ENCODE peak calls at places on chromosome X, in eight cellular contexts. P is cardiac muscle cell; S is activated T-helper 1 cell treated with anti-CD3 and anti-CD28 coated beads, Interleukin-2, amount 50 U/mL, for 16 hours; M is cerebellar cortex; Z is T-helper 17 cell; B is smooth muscle cell of the brain vasculature; A is NCI-H2081; X is CD4-positive, alpha-beta T cell. C is an unnamed sample.

GRCh38 chrX:137747231-137747630 is 181.3 kb downstream of the ZIC3 start:
- DNase-seq in P (no peak), S (no peak), M (no peak), Z (no peak), B (no peak), A (no peak), X (no peak), C (no peak)

GRCh38 chrX:44482575-44482974 is 60.1 kb downstream of the FUNDC1 start:
- DNase-seq in P (no peak), S (no peak), M (no peak), Z (no peak), B (no peak), A (no peak), X (no peak), C (no peak)

GRCh38 chrX:11629593-11630211 is 36.0 kb downstream of the ARHGAP6 start:
- DNase-seq in P (peak), S (no peak), M (no peak), Z (no peak), B (peak), A (no peak), X (no peak), C (peak)

GRCh38 chrX:13220916-13221315 is 98.9 kb downstream of the ATXN3L start:
- DNase-seq in P (no peak), S (no peak), M (no peak), Z (no peak), B (no peak), A (no peak), X (no peak), C (peak)

GRCh38 chrX:27336466-27337091 is 126.6 kb downstream of the PPP4R3C start:
- DNase-seq in P (peak), S (peak), M (peak), Z (no peak), B (no peak), A (peak), X (no peak), C (peak)

GRCh38 chrX:69231903-69232302 is 66.7 kb upstream of the PJA1 start:
- DNase-seq in P (no peak), S (no peak), M (no peak), Z (no peak), B (no peak), A (no peak), X (no peak), C (no peak)

GRCh38 chrX:135740683-135741149 is 27.3 kb downstream of the CT45A3 start:
- DNase-seq in P (no peak), S (no peak), M (peak), Z (peak), B (no peak), A (no peak), X (peak), C (peak)

GRCh38 chrX:130055103-130055502 is 55.2 kb downstream of the ELF4 start:
- DNase-seq in P (no peak), S (no peak), M (peak), Z (no peak), B (no peak), A (no peak), X (no peak), C (no peak)

GRCh38 chrX:103845165-103845653 is 13.2 kb upstream of the RAB9B start:
- DNase-seq in P (peak), S (peak), M (peak), Z (peak), B (peak), A (peak), X (peak), C (peak)

GRCh38 chrX:136468391-136469103 is 19.2 kb upstream of the BRS3 start:
- DNase-seq in P (no peak), S (no peak), M (no peak), Z (no peak), B (no peak), A (no peak), X (no peak), C (no peak)

GRCh38 chrX:126137899-126138298 is 28.2 kb downstream of the DCAF12L2 start:
- DNase-seq in P (no peak), S (no peak), M (no peak), Z (no peak), B (no peak), A (peak), X (no peak), C (peak)

GRCh38 chrX:67587946-67588624 is 44.3 kb downstream of the AR start:
- DNase-seq in P (no peak), S (no peak), M (no peak), Z (no peak), B (no peak), A (no peak), X (no peak), C (no peak)

GRCh38 chrX:46574337-46574940 is 874 bp downstream of the CHST7 start:
- DNase-seq in P (no peak), S (peak), M (no peak), Z (peak), B (no peak), A (no peak), X (peak), C (peak)

GRCh38 chrX:101079736-101080135 is 1.1 kb downstream of the TMEM35A start:
- DNase-seq in P (peak), S (no peak), M (peak), Z (no peak), B (no peak), A (no peak), X (no peak), C (no peak)

GRCh38 chrX:136209016-136209738 is 42.0 kb downstream of the MAP7D3 start:
- DNase-seq in P (peak), S (no peak), M (peak), Z (peak), B (no peak), A (no peak), X (peak), C (peak)

GRCh38 chrX:48945517-48946348 is 11.7 kb downstream of the OTUD5 start:
- DNase-seq in P (peak), S (no peak), M (peak), Z (peak), B (no peak), A (peak), X (peak), C (peak)

GRCh38 chrX:133985164-133986007 is at the start of gene GPC3:
- DNase-seq in P (peak), S (peak), M (peak), Z (no peak), B (peak), A (peak), X (peak), C (no peak)

GRCh38 chrX:39324233-39324632 is 523.0 kb downstream of the MID1IP1 start:
- DNase-seq in P (no peak), S (no peak), M (no peak), Z (no peak), B (no peak), A (no peak), X (no peak), C (no peak)

GRCh38 chrX:104284407-104285000 is 29.8 kb upstream of the ESX1 start:
- DNase-seq in P (no peak), S (no peak), M (no peak), Z (no peak), B (no peak), A (no peak), X (no peak), C (no peak)

GRCh38 chrX:39766085-39766726 is 331.6 kb downstream of the BCOR start:
- DNase-seq in P (no peak), S (no peak), M (no peak), Z (no peak), B (no peak), A (no peak), X (no peak), C (peak)

GRCh38 chrX:42988700-42989099 is 210.7 kb upstream of the PPP1R2C start:
- DNase-seq in P (no peak), S (no peak), M (no peak), Z (no peak), B (no peak), A (no peak), X (no peak), C (no peak)

GRCh38 chrX:107715331-107716044 is 60.1 kb downstream of the TSC22D3 start:
- DNase-seq in P (no peak), S (no peak), M (peak), Z (no peak), B (no peak), A (no peak), X (no peak), C (no peak)

GRCh38 chrX:11406109-11406755 is 113.0 kb downstream of the AMELX start:
- DNase-seq in P (no peak), S (no peak), M (no peak), Z (no peak), B (no peak), A (no peak), X (no peak), C (no peak)

GRCh38 chrX:15050395-15050794 is 177.2 kb downstream of the MOSPD2 start:
- DNase-seq in P (no peak), S (no peak), M (no peak), Z (no peak), B (no peak), A (no peak), X (no peak), C (no peak)

GRCh38 chrX:33974676-33975075 is 157.4 kb downstream of the FAM47A start:
- DNase-seq in P (no peak), S (no peak), M (no peak), Z (no peak), B (no peak), A (no peak), X (no peak), C (no peak)

GRCh38 chrX:19682712-19683331 is 167.5 kb upstream of the MAP3K15 start:
- DNase-seq in P (peak), S (peak), M (no peak), Z (peak), B (peak), A (no peak), X (peak), C (peak)

GRCh38 chrX:41730101-41730500 is 6.1 kb downstream of the GPR82 start:
- DNase-seq in P (no peak), S (no peak), M (no peak), Z (no peak), B (no peak), A (no peak), X (no peak), C (no peak)

GRCh38 chrX:153631931-153632611 is 14.9 kb upstream of the DUSP9 start:
- DNase-seq in P (no peak), S (no peak), M (no peak), Z (no peak), B (no peak), A (no peak), X (no peak), C (no peak)

GRCh38 chrX:1421433-1422134 is 29.7 kb upstream of the SLC25A6 start:
- DNase-seq in P (no peak), S (no peak), M (no peak), Z (no peak), B (no peak), A (no peak), X (peak), C (no peak)

GRCh38 chrX:103954259-103954658 is 8.2 kb upstream of the TMSB15B start:
- DNase-seq in P (no peak), S (no peak), M (no peak), Z (no peak), B (no peak), A (no peak), X (no peak), C (no peak)

GRCh38 chrX:26651755-26652154 is 435.8 kb downstream of the MAGEB5 start:
- DNase-seq in P (no peak), S (no peak), M (no peak), Z (no peak), B (no peak), A (no peak), X (no peak), C (peak)

GRCh38 chrX:13212191-13212651 is 107.6 kb downstream of the ATXN3L start:
- DNase-seq in P (no peak), S (no peak), M (no peak), Z (no peak), B (no peak), A (no peak), X (no peak), C (no peak)

GRCh38 chrX:107880054-107880610 is 54.5 kb downstream of the MID2 start:
- DNase-seq in P (no peak), S (no peak), M (no peak), Z (no peak), B (no peak), A (no peak), X (no peak), C (no peak)